ENCODE peak calls at places on chromosome 17, in seven cellular contexts. One of them, this sample, is unnamed.

GRCh38 chr17:6551909-6552768 is 4.2 kb downstream of the PITPNM3 start:
- DNase-seq in Ammon's horn: no peak
- DNase-seq in right cardiac atrium: peak
- DNase-seq in left ventricle myocardium inferior: no peak
- DNase-seq in T-helper 2 cell: no peak
- DNase-seq in iPS DF 6.9: no peak
- DNase-seq in ELR: no peak
- DNase-seq in this sample: no peak

GRCh38 chr17:18187816-18188761 is 4.5 kb downstream of the ALKBH5 start:
- DNase-seq in right cardiac atrium: peak
- DNase-seq in iPS DF 6.9: no peak
- DNase-seq in Ammon's horn: no peak
- DNase-seq in ELR: peak
- DNase-seq in T-helper 2 cell: no peak
- DNase-seq in left ventricle myocardium inferior: peak
- DNase-seq in this sample: no peak

GRCh38 chr17:38334480-38335364 is 9.0 kb downstream of the GPR179 start:
- DNase-seq in iPS DF 6.9: no peak
- DNase-seq in ELR: no peak
- DNase-seq in T-helper 2 cell: no peak
- DNase-seq in Ammon's horn: no peak
- DNase-seq in left ventricle myocardium inferior: no peak
- DNase-seq in right cardiac atrium: no peak
- DNase-seq in this sample: no peak

GRCh38 chr17:79001190-79002020 is 8.2 kb downstream of the CANT1 start:
- DNase-seq in T-helper 2 cell: no peak
- DNase-seq in left ventricle myocardium inferior: no peak
- DNase-seq in Ammon's horn: no peak
- DNase-seq in right cardiac atrium: peak
- DNase-seq in ELR: no peak
- DNase-seq in iPS DF 6.9: no peak
- DNase-seq in this sample: no peak

GRCh38 chr17:81837641-81838040 is 2.8 kb upstream of the PPP1R27 start:
- DNase-seq in T-helper 2 cell: no peak
- DNase-seq in iPS DF 6.9: no peak
- DNase-seq in ELR: no peak
- DNase-seq in right cardiac atrium: no peak
- DNase-seq in left ventricle myocardium inferior: no peak
- DNase-seq in Ammon's horn: no peak
- DNase-seq in this sample: no peak

GRCh38 chr17:72422505-72423285 is 301.9 kb downstream of the SOX9 start:
- DNase-seq in Ammon's horn: no peak
- DNase-seq in left ventricle myocardium inferior: peak
- DNase-seq in iPS DF 6.9: no peak
- DNase-seq in ELR: peak
- DNase-seq in right cardiac atrium: peak
- DNase-seq in T-helper 2 cell: no peak
- DNase-seq in this sample: no peak

GRCh38 chr17:57739402-57740224 is 5.5 kb downstream of the CCDC182 start:
- DNase-seq in Ammon's horn: no peak
- DNase-seq in T-helper 2 cell: no peak
- DNase-seq in ELR: peak
- DNase-seq in left ventricle myocardium inferior: no peak
- DNase-seq in right cardiac atrium: no peak
- DNase-seq in iPS DF 6.9: peak
- DNase-seq in this sample: no peak

GRCh38 chr17:54099221-54099620 is 276.5 kb downstream of the KIF2B start:
- DNase-seq in T-helper 2 cell: no peak
- DNase-seq in left ventricle myocardium inferior: no peak
- DNase-seq in ELR: no peak
- DNase-seq in right cardiac atrium: no peak
- DNase-seq in iPS DF 6.9: no peak
- DNase-seq in Ammon's horn: peak
- DNase-seq in this sample: no peak

GRCh38 chr17:46216682-46217081 is 23.5 kb upstream of the KANSL1 start:
- DNase-seq in iPS DF 6.9: no peak
- DNase-seq in left ventricle myocardium inferior: no peak
- DNase-seq in Ammon's horn: no peak
- DNase-seq in ELR: no peak
- DNase-seq in T-helper 2 cell: no peak
- DNase-seq in right cardiac atrium: no peak
- DNase-seq in this sample: no peak

GRCh38 chr17:38982858-38983746 is 15.9 kb upstream of the FBXO47 start:
- DNase-seq in iPS DF 6.9: no peak
- DNase-seq in left ventricle myocardium inferior: no peak
- DNase-seq in Ammon's horn: peak
- DNase-seq in right cardiac atrium: no peak
- DNase-seq in T-helper 2 cell: no peak
- DNase-seq in ELR: peak
- DNase-seq in this sample: peak

This sample was measured in CD8-positive, alpha-beta T cell.